ENCODE peak calls at places on chromosomes 16 and 17, in four cellular contexts. E is left ventricle myocardium superior, A is GM06990, J is head of caudate nucleus. W is an unnamed sample.

GRCh38 chr17:51853857-51854256 is 304.7 kb downstream of the CA10 start:
- DNase-seq in J (no peak), E (no peak), A (no peak), W (no peak)

GRCh38 chr16:72760581-72760980 is 287.3 kb downstream of the ZFHX3 start:
- DNase-seq in J (no peak), E (no peak), A (no peak), W (no peak)

GRCh38 chr17:17175917-17176316 is 30.2 kb downstream of the PLD6 start:
- DNase-seq in E (no peak), J (no peak), A (no peak), W (no peak)

GRCh38 chr17:40956401-40957254 is 10.1 kb downstream of the KRT39 start:
- DNase-seq in J (no peak), A (no peak), E (no peak), W (no peak)

GRCh38 chr17:41654134-41654907 is 29.9 kb upstream of the KRT17 start:
- DNase-seq in J (no peak), A (no peak), E (no peak), W (peak; percentile 48)

GRCh38 chr16:48365601-48366164 is 19.5 kb downstream of the SIAH1 start:
- DNase-seq in A (peak; percentile 88), J (peak; percentile 84), E (peak; percentile 95), W (peak; percentile 92)

GRCh38 chr16:46862555-46863447 is 21.4 kb upstream of the GPT2 start:
- DNase-seq in A (no peak), J (no peak), E (no peak), W (no peak)

GRCh38 chr17:3890082-3890892 is 2.6 kb downstream of the CAMKK1 start:
- DNase-seq in E (peak; percentile 73), J (peak; percentile 61), A (no peak), W (peak; percentile 76)

GRCh38 chr16:53080345-53081031 is 25.7 kb downstream of the CHD9 start:
- DNase-seq in A (no peak), J (no peak), E (peak; percentile 66), W (peak; percentile 73)

GRCh38 chr17:41631890-41632269 is 7.5 kb upstream of the KRT17 start:
- DNase-seq in A (no peak), J (no peak), E (no peak), W (no peak)

GRCh38 chr17:9557846-9558245 is 17.8 kb downstream of the STX8 start:
- DNase-seq in J (no peak), E (no peak), A (no peak), W (no peak)

GRCh38 chr16:83318390-83318789 is 489.4 kb upstream of the HSBP1 start:
- DNase-seq in A (no peak), J (no peak), E (no peak), W (no peak)

GRCh38 chr16:3945751-3946603 is 65.5 kb upstream of the CREBBP start:
- DNase-seq in J (no peak), E (peak; percentile 53), A (no peak), W (no peak)

GRCh38 chr17:2684549-2684948 is 27.0 kb downstream of the CLUH start:
- DNase-seq in E (peak; percentile 30), J (no peak), A (no peak), W (no peak)

GRCh38 chr16:67100569-67101300 is 9.0 kb upstream of the PHAF1 start:
- DNase-seq in A (no peak), J (no peak), E (no peak), W (no peak)

GRCh38 chr16:60945225-60945624 is 1091.0 kb downstream of the CDH8 start:
- DNase-seq in E (no peak), A (no peak), J (no peak), W (peak; percentile 8)

GRCh38 chr17:5468075-5468473 is 708 bp downstream of the DHX33 start:
- DNase-seq in E (no peak), J (no peak), A (no peak), W (no peak)

GRCh38 chr17:10156579-10157488 is 41.6 kb downstream of the GAS7 start:
- DNase-seq in A (peak; percentile 68), E (peak; percentile 51), J (peak; percentile 23), W (peak; percentile 66)

GRCh38 chr17:29039764-29040598 is 3.0 kb upstream of the PIPOX start:
- DNase-seq in A (no peak), E (no peak), J (no peak), W (no peak)

GRCh38 chr16:57093845-57094564 is 1.6 kb downstream of the CPNE2 start:
- DNase-seq in J (no peak), E (peak; percentile 36), A (no peak), W (no peak)

GRCh38 chr17:70434536-70435490 is 265.5 kb downstream of the KCNJ2 start:
- DNase-seq in A (no peak), E (no peak), J (no peak), W (no peak)

GRCh38 chr16:27098366-27099050 is 31.8 kb downstream of the C16orf82 start:
- DNase-seq in J (no peak), E (no peak), A (no peak), W (no peak)